ENCODE peak calls at places on chromosomes 1 and 21, in seven cellular contexts. Y is hepatic stellate cell, N is T follicular helper cell, Z is anterior cingulate cortex, I is HEK293T, T is pancreas, R is kidney tubule cell. V is an unnamed sample.

GRCh38 chr21:14012409-14012808 is 198.3 kb downstream of the LIPI start:
- DNase-seq in Y (no peak), N (no peak), Z (no peak), I (no peak), T (peak; percentile 47), R (no peak), V (no peak)

GRCh38 chr1:204568576-204569206 is 52.5 kb downstream of the MDM4 start:
- DNase-seq in Y (no peak), N (no peak), Z (no peak), I (no peak), T (no peak), R (no peak), V (no peak)

GRCh38 chr1:115665319-115665718 is 23.5 kb downstream of the VANGL1 start:
- DNase-seq in Y (no peak), N (no peak), Z (no peak), I (no peak), T (no peak), R (peak; percentile 45), V (peak; percentile 45)

GRCh38 chr1:16078925-16079656 is 5.6 kb upstream of the FAM131C start:
- DNase-seq in Y (peak; percentile 84), N (peak; percentile 50), Z (peak; percentile 59), I (peak; percentile 79), T (peak; percentile 86), R (peak; percentile 78), V (peak; percentile 83)

GRCh38 chr1:6116137-6116536 is 64.0 kb downstream of the CHD5 start:
- DNase-seq in Y (peak; percentile 38), N (no peak), Z (no peak), I (no peak), T (no peak), R (no peak), V (no peak)

GRCh38 chr21:40844935-40845334 is 2.0 kb downstream of the DSCAM start:
- DNase-seq in Y (no peak), N (no peak), Z (no peak), I (no peak), T (no peak), R (no peak), V (no peak)

GRCh38 chr1:224791362-224791941 is 138.0 kb upstream of the DNAH14 start:
- DNase-seq in Y (no peak), N (no peak), Z (no peak), I (no peak), T (no peak), R (no peak), V (no peak)

GRCh38 chr1:217019475-217019874 is 296.2 kb upstream of the ESRRG start:
- DNase-seq in Y (no peak), N (no peak), Z (no peak), I (no peak), T (no peak), R (no peak), V (no peak)

GRCh38 chr1:161902146-161902545 is 121.5 kb downstream of the OLFML2B start:
- DNase-seq in Y (no peak), N (no peak), Z (no peak), I (no peak), T (no peak), R (peak; percentile 71), V (no peak)

GRCh38 chr1:91792393-91793032 is 93.4 kb downstream of the TGFBR3 start:
- DNase-seq in Y (no peak), N (no peak), Z (no peak), I (peak; percentile 49), T (no peak), R (no peak), V (no peak)

GRCh38 chr1:114258633-114259032 is 105.0 kb upstream of the SYT6 start:
- DNase-seq in Y (no peak), N (no peak), Z (no peak), I (no peak), T (no peak), R (no peak), V (no peak)

GRCh38 chr1:9167638-9168037 is 38.7 kb upstream of the GPR157 start:
- DNase-seq in Y (no peak), N (no peak), Z (peak; percentile 12), I (no peak), T (no peak), R (no peak), V (peak; percentile 8)

GRCh38 chr1:202888204-202888506 is 794 bp downstream of the RABIF start:
- DNase-seq in Y (peak; percentile 53), N (no peak), Z (no peak), I (no peak), T (no peak), R (peak; percentile 74), V (no peak)

GRCh38 chr1:81730881-81731280 is 69.9 kb upstream of the ADGRL2 start:
- DNase-seq in Y (no peak), N (no peak), Z (no peak), I (no peak), T (no peak), R (peak; percentile 75), V (no peak)

V was measured in D341Med.